ENCODE peak calls at places on chromosomes 12 and 14, in nine cellular contexts. One of them, this sample, is unnamed.

GRCh38 chr12:11959117-11959823 is 111.5 kb upstream of the BCL2L14 start:
- DNase-seq in stimulated activated CD4-positive, alpha-beta T cell treated with anti-CD3 and anti-CD28 coated beads, Interleukin-1b, Interleukin-23, amount 100 ng/mL, for 1 hour: no peak
- DNase-seq in activated CD4-positive, alpha-beta memory T cell treated with anti-CD3 and anti-CD28 coated beads, Interleukin-2, amount 10 ng/mL, durations not matched to agents 7 days and 5 days: peak; percentile 38
- DNase-seq in AG09309: no peak
- DNase-seq in midbrain: no peak
- DNase-seq in Jurkat, Clone E6-1: no peak
- DNase-seq in D341Med: no peak
- DNase-seq in choroid plexus epithelial cell: peak; percentile 54
- DNase-seq in NCI-H510A treated with DMSO at 0.1 percent for 48 hours: no peak
- DNase-seq in this sample: peak; percentile 96

GRCh38 chr12:57477710-57478681 is 1.7 kb downstream of the ARHGAP9 start:
- DNase-seq in stimulated activated CD4-positive, alpha-beta T cell treated with anti-CD3 and anti-CD28 coated beads, Interleukin-1b, Interleukin-23, amount 100 ng/mL, for 1 hour: no peak
- DNase-seq in activated CD4-positive, alpha-beta memory T cell treated with anti-CD3 and anti-CD28 coated beads, Interleukin-2, amount 10 ng/mL, durations not matched to agents 7 days and 5 days: peak; percentile 62
- DNase-seq in AG09309: no peak
- DNase-seq in midbrain: no peak
- DNase-seq in Jurkat, Clone E6-1: peak; percentile 60
- DNase-seq in D341Med: no peak
- DNase-seq in choroid plexus epithelial cell: peak; percentile 31
- DNase-seq in NCI-H510A treated with DMSO at 0.1 percent for 48 hours: no peak
- DNase-seq in this sample: no peak

GRCh38 chr14:48096869-48097268 is 421.5 kb upstream of the MDGA2 start:
- DNase-seq in stimulated activated CD4-positive, alpha-beta T cell treated with anti-CD3 and anti-CD28 coated beads, Interleukin-1b, Interleukin-23, amount 100 ng/mL, for 1 hour: no peak
- DNase-seq in activated CD4-positive, alpha-beta memory T cell treated with anti-CD3 and anti-CD28 coated beads, Interleukin-2, amount 10 ng/mL, durations not matched to agents 7 days and 5 days: no peak
- DNase-seq in AG09309: no peak
- DNase-seq in midbrain: no peak
- DNase-seq in Jurkat, Clone E6-1: no peak
- DNase-seq in D341Med: no peak
- DNase-seq in choroid plexus epithelial cell: no peak
- DNase-seq in NCI-H510A treated with DMSO at 0.1 percent for 48 hours: no peak
- DNase-seq in this sample: no peak

GRCh38 chr14:20247651-20248246 is 8.7 kb downstream of the OR11H4 start:
- DNase-seq in stimulated activated CD4-positive, alpha-beta T cell treated with anti-CD3 and anti-CD28 coated beads, Interleukin-1b, Interleukin-23, amount 100 ng/mL, for 1 hour: no peak
- DNase-seq in activated CD4-positive, alpha-beta memory T cell treated with anti-CD3 and anti-CD28 coated beads, Interleukin-2, amount 10 ng/mL, durations not matched to agents 7 days and 5 days: no peak
- DNase-seq in AG09309: no peak
- DNase-seq in midbrain: no peak
- DNase-seq in Jurkat, Clone E6-1: no peak
- DNase-seq in D341Med: no peak
- DNase-seq in choroid plexus epithelial cell: no peak
- DNase-seq in NCI-H510A treated with DMSO at 0.1 percent for 48 hours: no peak
- DNase-seq in this sample: no peak

GRCh38 chr14:38171197-38171596 is 36.5 kb upstream of the SSTR1 start:
- DNase-seq in stimulated activated CD4-positive, alpha-beta T cell treated with anti-CD3 and anti-CD28 coated beads, Interleukin-1b, Interleukin-23, amount 100 ng/mL, for 1 hour: no peak
- DNase-seq in activated CD4-positive, alpha-beta memory T cell treated with anti-CD3 and anti-CD28 coated beads, Interleukin-2, amount 10 ng/mL, durations not matched to agents 7 days and 5 days: no peak
- DNase-seq in AG09309: peak; percentile 16
- DNase-seq in midbrain: no peak
- DNase-seq in Jurkat, Clone E6-1: no peak
- DNase-seq in D341Med: no peak
- DNase-seq in choroid plexus epithelial cell: no peak
- DNase-seq in NCI-H510A treated with DMSO at 0.1 percent for 48 hours: peak; percentile 14
- DNase-seq in this sample: no peak

GRCh38 chr14:95611293-95611880 is 74.8 kb upstream of the TCL1B start:
- DNase-seq in stimulated activated CD4-positive, alpha-beta T cell treated with anti-CD3 and anti-CD28 coated beads, Interleukin-1b, Interleukin-23, amount 100 ng/mL, for 1 hour: no peak
- DNase-seq in activated CD4-positive, alpha-beta memory T cell treated with anti-CD3 and anti-CD28 coated beads, Interleukin-2, amount 10 ng/mL, durations not matched to agents 7 days and 5 days: no peak
- DNase-seq in AG09309: no peak
- DNase-seq in midbrain: no peak
- DNase-seq in Jurkat, Clone E6-1: no peak
- DNase-seq in D341Med: no peak
- DNase-seq in choroid plexus epithelial cell: no peak
- DNase-seq in NCI-H510A treated with DMSO at 0.1 percent for 48 hours: no peak
- DNase-seq in this sample: no peak

GRCh38 chr14:73717247-73717646 is 3.1 kb upstream of the PNMA1 start:
- DNase-seq in stimulated activated CD4-positive, alpha-beta T cell treated with anti-CD3 and anti-CD28 coated beads, Interleukin-1b, Interleukin-23, amount 100 ng/mL, for 1 hour: no peak
- DNase-seq in activated CD4-positive, alpha-beta memory T cell treated with anti-CD3 and anti-CD28 coated beads, Interleukin-2, amount 10 ng/mL, durations not matched to agents 7 days and 5 days: no peak
- DNase-seq in AG09309: no peak
- DNase-seq in midbrain: no peak
- DNase-seq in Jurkat, Clone E6-1: no peak
- DNase-seq in D341Med: no peak
- DNase-seq in choroid plexus epithelial cell: peak; percentile 54
- DNase-seq in NCI-H510A treated with DMSO at 0.1 percent for 48 hours: no peak
- DNase-seq in this sample: no peak

GRCh38 chr14:35438910-35439713 is 34.6 kb upstream of the NFKBIA start:
- DNase-seq in stimulated activated CD4-positive, alpha-beta T cell treated with anti-CD3 and anti-CD28 coated beads, Interleukin-1b, Interleukin-23, amount 100 ng/mL, for 1 hour: no peak
- DNase-seq in activated CD4-positive, alpha-beta memory T cell treated with anti-CD3 and anti-CD28 coated beads, Interleukin-2, amount 10 ng/mL, durations not matched to agents 7 days and 5 days: no peak
- DNase-seq in AG09309: no peak
- DNase-seq in midbrain: no peak
- DNase-seq in Jurkat, Clone E6-1: peak; percentile 40
- DNase-seq in D341Med: peak; percentile 41
- DNase-seq in choroid plexus epithelial cell: peak; percentile 34
- DNase-seq in NCI-H510A treated with DMSO at 0.1 percent for 48 hours: no peak
- DNase-seq in this sample: no peak

GRCh38 chr14:32939254-32940065 is 781 bp downstream of the NPAS3 start:
- DNase-seq in stimulated activated CD4-positive, alpha-beta T cell treated with anti-CD3 and anti-CD28 coated beads, Interleukin-1b, Interleukin-23, amount 100 ng/mL, for 1 hour: no peak
- DNase-seq in activated CD4-positive, alpha-beta memory T cell treated with anti-CD3 and anti-CD28 coated beads, Interleukin-2, amount 10 ng/mL, durations not matched to agents 7 days and 5 days: no peak
- DNase-seq in AG09309: no peak
- DNase-seq in midbrain: peak; percentile 82
- DNase-seq in Jurkat, Clone E6-1: no peak
- DNase-seq in D341Med: peak; percentile 76
- DNase-seq in choroid plexus epithelial cell: peak; percentile 79
- DNase-seq in NCI-H510A treated with DMSO at 0.1 percent for 48 hours: peak; percentile 70
- DNase-seq in this sample: peak; percentile 37

GRCh38 chr14:54200726-54201125 is 196.1 kb upstream of the CDKN3 start:
- DNase-seq in stimulated activated CD4-positive, alpha-beta T cell treated with anti-CD3 and anti-CD28 coated beads, Interleukin-1b, Interleukin-23, amount 100 ng/mL, for 1 hour: no peak
- DNase-seq in activated CD4-positive, alpha-beta memory T cell treated with anti-CD3 and anti-CD28 coated beads, Interleukin-2, amount 10 ng/mL, durations not matched to agents 7 days and 5 days: no peak
- DNase-seq in AG09309: peak; percentile 76
- DNase-seq in midbrain: no peak
- DNase-seq in Jurkat, Clone E6-1: no peak
- DNase-seq in D341Med: no peak
- DNase-seq in choroid plexus epithelial cell: peak; percentile 37
- DNase-seq in NCI-H510A treated with DMSO at 0.1 percent for 48 hours: no peak
- DNase-seq in this sample: no peak

GRCh38 chr14:91751719-91752118 is 19.8 kb upstream of the CATSPERB start:
- DNase-seq in stimulated activated CD4-positive, alpha-beta T cell treated with anti-CD3 and anti-CD28 coated beads, Interleukin-1b, Interleukin-23, amount 100 ng/mL, for 1 hour: no peak
- DNase-seq in activated CD4-positive, alpha-beta memory T cell treated with anti-CD3 and anti-CD28 coated beads, Interleukin-2, amount 10 ng/mL, durations not matched to agents 7 days and 5 days: no peak
- DNase-seq in AG09309: no peak
- DNase-seq in midbrain: no peak
- DNase-seq in Jurkat, Clone E6-1: no peak
- DNase-seq in D341Med: no peak
- DNase-seq in choroid plexus epithelial cell: no peak
- DNase-seq in NCI-H510A treated with DMSO at 0.1 percent for 48 hours: no peak
- DNase-seq in this sample: no peak

GRCh38 chr12:105474672-105475071 is 144.2 kb downstream of the C12orf75 start:
- DNase-seq in stimulated activated CD4-positive, alpha-beta T cell treated with anti-CD3 and anti-CD28 coated beads, Interleukin-1b, Interleukin-23, amount 100 ng/mL, for 1 hour: no peak
- DNase-seq in activated CD4-positive, alpha-beta memory T cell treated with anti-CD3 and anti-CD28 coated beads, Interleukin-2, amount 10 ng/mL, durations not matched to agents 7 days and 5 days: no peak
- DNase-seq in AG09309: no peak
- DNase-seq in midbrain: no peak
- DNase-seq in Jurkat, Clone E6-1: no peak
- DNase-seq in D341Med: no peak
- DNase-seq in choroid plexus epithelial cell: no peak
- DNase-seq in NCI-H510A treated with DMSO at 0.1 percent for 48 hours: no peak
- DNase-seq in this sample: no peak

GRCh38 chr14:67270354-67270753 is 29.1 kb downstream of the PALS1 start:
- DNase-seq in stimulated activated CD4-positive, alpha-beta T cell treated with anti-CD3 and anti-CD28 coated beads, Interleukin-1b, Interleukin-23, amount 100 ng/mL, for 1 hour: no peak
- DNase-seq in activated CD4-positive, alpha-beta memory T cell treated with anti-CD3 and anti-CD28 coated beads, Interleukin-2, amount 10 ng/mL, durations not matched to agents 7 days and 5 days: no peak
- DNase-seq in AG09309: no peak
- DNase-seq in midbrain: peak; percentile 54
- DNase-seq in Jurkat, Clone E6-1: no peak
- DNase-seq in D341Med: no peak
- DNase-seq in choroid plexus epithelial cell: peak; percentile 26
- DNase-seq in NCI-H510A treated with DMSO at 0.1 percent for 48 hours: no peak
- DNase-seq in this sample: no peak

GRCh38 chr14:93911975-93912374 is 15.2 kb upstream of the FAM181A start:
- DNase-seq in stimulated activated CD4-positive, alpha-beta T cell treated with anti-CD3 and anti-CD28 coated beads, Interleukin-1b, Interleukin-23, amount 100 ng/mL, for 1 hour: no peak
- DNase-seq in activated CD4-positive, alpha-beta memory T cell treated with anti-CD3 and anti-CD28 coated beads, Interleukin-2, amount 10 ng/mL, durations not matched to agents 7 days and 5 days: no peak
- DNase-seq in AG09309: no peak
- DNase-seq in midbrain: no peak
- DNase-seq in Jurkat, Clone E6-1: no peak
- DNase-seq in D341Med: no peak
- DNase-seq in choroid plexus epithelial cell: no peak
- DNase-seq in NCI-H510A treated with DMSO at 0.1 percent for 48 hours: no peak
- DNase-seq in this sample: no peak

GRCh38 chr14:98297567-98297966 is 974.4 kb downstream of the BCL11B start:
- DNase-seq in stimulated activated CD4-positive, alpha-beta T cell treated with anti-CD3 and anti-CD28 coated beads, Interleukin-1b, Interleukin-23, amount 100 ng/mL, for 1 hour: no peak
- DNase-seq in activated CD4-positive, alpha-beta memory T cell treated with anti-CD3 and anti-CD28 coated beads, Interleukin-2, amount 10 ng/mL, durations not matched to agents 7 days and 5 days: no peak
- DNase-seq in AG09309: no peak
- DNase-seq in midbrain: no peak
- DNase-seq in Jurkat, Clone E6-1: no peak
- DNase-seq in D341Med: no peak
- DNase-seq in choroid plexus epithelial cell: no peak
- DNase-seq in NCI-H510A treated with DMSO at 0.1 percent for 48 hours: no peak
- DNase-seq in this sample: no peak

GRCh38 chr12:55044135-55044534 is 24.4 kb downstream of the NEUROD4 start:
- DNase-seq in stimulated activated CD4-positive, alpha-beta T cell treated with anti-CD3 and anti-CD28 coated beads, Interleukin-1b, Interleukin-23, amount 100 ng/mL, for 1 hour: no peak
- DNase-seq in activated CD4-positive, alpha-beta memory T cell treated with anti-CD3 and anti-CD28 coated beads, Interleukin-2, amount 10 ng/mL, durations not matched to agents 7 days and 5 days: no peak
- DNase-seq in AG09309: no peak
- DNase-seq in midbrain: no peak
- DNase-seq in Jurkat, Clone E6-1: no peak
- DNase-seq in D341Med: no peak
- DNase-seq in choroid plexus epithelial cell: no peak
- DNase-seq in NCI-H510A treated with DMSO at 0.1 percent for 48 hours: no peak
- DNase-seq in this sample: no peak

GRCh38 chr12:25084816-25085215 is 110.1 kb downstream of the DNAI7 start:
- DNase-seq in stimulated activated CD4-positive, alpha-beta T cell treated with anti-CD3 and anti-CD28 coated beads, Interleukin-1b, Interleukin-23, amount 100 ng/mL, for 1 hour: no peak
- DNase-seq in activated CD4-positive, alpha-beta memory T cell treated with anti-CD3 and anti-CD28 coated beads, Interleukin-2, amount 10 ng/mL, durations not matched to agents 7 days and 5 days: no peak
- DNase-seq in AG09309: no peak
- DNase-seq in midbrain: no peak
- DNase-seq in Jurkat, Clone E6-1: no peak
- DNase-seq in D341Med: no peak
- DNase-seq in choroid plexus epithelial cell: no peak
- DNase-seq in NCI-H510A treated with DMSO at 0.1 percent for 48 hours: no peak
- DNase-seq in this sample: no peak

GRCh38 chr14:56002316-56002715 is 115.9 kb upstream of the PELI2 start:
- DNase-seq in stimulated activated CD4-positive, alpha-beta T cell treated with anti-CD3 and anti-CD28 coated beads, Interleukin-1b, Interleukin-23, amount 100 ng/mL, for 1 hour: no peak
- DNase-seq in activated CD4-positive, alpha-beta memory T cell treated with anti-CD3 and anti-CD28 coated beads, Interleukin-2, amount 10 ng/mL, durations not matched to agents 7 days and 5 days: no peak
- DNase-seq in AG09309: peak; percentile 61
- DNase-seq in midbrain: no peak
- DNase-seq in Jurkat, Clone E6-1: no peak
- DNase-seq in D341Med: no peak
- DNase-seq in choroid plexus epithelial cell: peak; percentile 18
- DNase-seq in NCI-H510A treated with DMSO at 0.1 percent for 48 hours: no peak
- DNase-seq in this sample: peak; percentile 31

GRCh38 chr12:7142057-7142644 is 12.0 kb downstream of the CLSTN3 start:
- DNase-seq in stimulated activated CD4-positive, alpha-beta T cell treated with anti-CD3 and anti-CD28 coated beads, Interleukin-1b, Interleukin-23, amount 100 ng/mL, for 1 hour: no peak
- DNase-seq in activated CD4-positive, alpha-beta memory T cell treated with anti-CD3 and anti-CD28 coated beads, Interleukin-2, amount 10 ng/mL, durations not matched to agents 7 days and 5 days: peak; percentile 63
- DNase-seq in AG09309: no peak
- DNase-seq in midbrain: no peak
- DNase-seq in Jurkat, Clone E6-1: peak; percentile 49
- DNase-seq in D341Med: peak; percentile 83
- DNase-seq in choroid plexus epithelial cell: peak; percentile 70
- DNase-seq in NCI-H510A treated with DMSO at 0.1 percent for 48 hours: peak; percentile 24
- DNase-seq in this sample: peak; percentile 14

GRCh38 chr12:44842669-44843068 is 33.4 kb downstream of the NELL2 start:
- DNase-seq in stimulated activated CD4-positive, alpha-beta T cell treated with anti-CD3 and anti-CD28 coated beads, Interleukin-1b, Interleukin-23, amount 100 ng/mL, for 1 hour: no peak
- DNase-seq in activated CD4-positive, alpha-beta memory T cell treated with anti-CD3 and anti-CD28 coated beads, Interleukin-2, amount 10 ng/mL, durations not matched to agents 7 days and 5 days: no peak
- DNase-seq in AG09309: no peak
- DNase-seq in midbrain: no peak
- DNase-seq in Jurkat, Clone E6-1: no peak
- DNase-seq in D341Med: no peak
- DNase-seq in choroid plexus epithelial cell: no peak
- DNase-seq in NCI-H510A treated with DMSO at 0.1 percent for 48 hours: no peak
- DNase-seq in this sample: no peak

GRCh38 chr12:99529966-99530365 is 117.6 kb upstream of the GARIN6 start:
- DNase-seq in stimulated activated CD4-positive, alpha-beta T cell treated with anti-CD3 and anti-CD28 coated beads, Interleukin-1b, Interleukin-23, amount 100 ng/mL, for 1 hour: no peak
- DNase-seq in activated CD4-positive, alpha-beta memory T cell treated with anti-CD3 and anti-CD28 coated beads, Interleukin-2, amount 10 ng/mL, durations not matched to agents 7 days and 5 days: no peak
- DNase-seq in AG09309: peak; percentile 13
- DNase-seq in midbrain: no peak
- DNase-seq in Jurkat, Clone E6-1: no peak
- DNase-seq in D341Med: no peak
- DNase-seq in choroid plexus epithelial cell: no peak
- DNase-seq in NCI-H510A treated with DMSO at 0.1 percent for 48 hours: no peak
- DNase-seq in this sample: no peak

GRCh38 chr14:69039287-69039628 is 60.2 kb upstream of the ACTN1 start:
- DNase-seq in stimulated activated CD4-positive, alpha-beta T cell treated with anti-CD3 and anti-CD28 coated beads, Interleukin-1b, Interleukin-23, amount 100 ng/mL, for 1 hour: no peak
- DNase-seq in activated CD4-positive, alpha-beta memory T cell treated with anti-CD3 and anti-CD28 coated beads, Interleukin-2, amount 10 ng/mL, durations not matched to agents 7 days and 5 days: no peak
- DNase-seq in AG09309: no peak
- DNase-seq in midbrain: no peak
- DNase-seq in Jurkat, Clone E6-1: no peak
- DNase-seq in D341Med: no peak
- DNase-seq in choroid plexus epithelial cell: peak; percentile 64
- DNase-seq in NCI-H510A treated with DMSO at 0.1 percent for 48 hours: no peak
- DNase-seq in this sample: peak; percentile 62

GRCh38 chr12:46300906-46301305 is 32.1 kb upstream of the SLC38A1 start:
- DNase-seq in stimulated activated CD4-positive, alpha-beta T cell treated with anti-CD3 and anti-CD28 coated beads, Interleukin-1b, Interleukin-23, amount 100 ng/mL, for 1 hour: no peak
- DNase-seq in activated CD4-positive, alpha-beta memory T cell treated with anti-CD3 and anti-CD28 coated beads, Interleukin-2, amount 10 ng/mL, durations not matched to agents 7 days and 5 days: no peak
- DNase-seq in AG09309: no peak
- DNase-seq in midbrain: no peak
- DNase-seq in Jurkat, Clone E6-1: no peak
- DNase-seq in D341Med: no peak
- DNase-seq in choroid plexus epithelial cell: peak; percentile 48
- DNase-seq in NCI-H510A treated with DMSO at 0.1 percent for 48 hours: peak; percentile 71
- DNase-seq in this sample: no peak

GRCh38 chr14:50822501-50823042 is 8.4 kb downstream of the NIN start:
- DNase-seq in stimulated activated CD4-positive, alpha-beta T cell treated with anti-CD3 and anti-CD28 coated beads, Interleukin-1b, Interleukin-23, amount 100 ng/mL, for 1 hour: no peak
- DNase-seq in activated CD4-positive, alpha-beta memory T cell treated with anti-CD3 and anti-CD28 coated beads, Interleukin-2, amount 10 ng/mL, durations not matched to agents 7 days and 5 days: no peak
- DNase-seq in AG09309: no peak
- DNase-seq in midbrain: no peak
- DNase-seq in Jurkat, Clone E6-1: no peak
- DNase-seq in D341Med: no peak
- DNase-seq in choroid plexus epithelial cell: no peak
- DNase-seq in NCI-H510A treated with DMSO at 0.1 percent for 48 hours: no peak
- DNase-seq in this sample: no peak

GRCh38 chr12:91951571-91951970 is 194.1 kb downstream of the BTG1 start:
- DNase-seq in stimulated activated CD4-positive, alpha-beta T cell treated with anti-CD3 and anti-CD28 coated beads, Interleukin-1b, Interleukin-23, amount 100 ng/mL, for 1 hour: no peak
- DNase-seq in activated CD4-positive, alpha-beta memory T cell treated with anti-CD3 and anti-CD28 coated beads, Interleukin-2, amount 10 ng/mL, durations not matched to agents 7 days and 5 days: no peak
- DNase-seq in AG09309: no peak
- DNase-seq in midbrain: no peak
- DNase-seq in Jurkat, Clone E6-1: no peak
- DNase-seq in D341Med: no peak
- DNase-seq in choroid plexus epithelial cell: no peak
- DNase-seq in NCI-H510A treated with DMSO at 0.1 percent for 48 hours: no peak
- DNase-seq in this sample: no peak

GRCh38 chr12:113061061-113061694 is 4.6 kb downstream of the DTX1 start:
- DNase-seq in stimulated activated CD4-positive, alpha-beta T cell treated with anti-CD3 and anti-CD28 coated beads, Interleukin-1b, Interleukin-23, amount 100 ng/mL, for 1 hour: no peak
- DNase-seq in activated CD4-positive, alpha-beta memory T cell treated with anti-CD3 and anti-CD28 coated beads, Interleukin-2, amount 10 ng/mL, durations not matched to agents 7 days and 5 days: no peak
- DNase-seq in AG09309: no peak
- DNase-seq in midbrain: no peak
- DNase-seq in Jurkat, Clone E6-1: no peak
- DNase-seq in D341Med: no peak
- DNase-seq in choroid plexus epithelial cell: no peak
- DNase-seq in NCI-H510A treated with DMSO at 0.1 percent for 48 hours: no peak
- DNase-seq in this sample: no peak

GRCh38 chr12:50764861-50765324 is 992 bp downstream of the ATF1 start:
- DNase-seq in stimulated activated CD4-positive, alpha-beta T cell treated with anti-CD3 and anti-CD28 coated beads, Interleukin-1b, Interleukin-23, amount 100 ng/mL, for 1 hour: no peak
- DNase-seq in activated CD4-positive, alpha-beta memory T cell treated with anti-CD3 and anti-CD28 coated beads, Interleukin-2, amount 10 ng/mL, durations not matched to agents 7 days and 5 days: peak; percentile 46
- DNase-seq in AG09309: no peak
- DNase-seq in midbrain: peak; percentile 59
- DNase-seq in Jurkat, Clone E6-1: peak; percentile 62
- DNase-seq in D341Med: no peak
- DNase-seq in choroid plexus epithelial cell: peak; percentile 68
- DNase-seq in NCI-H510A treated with DMSO at 0.1 percent for 48 hours: no peak
- DNase-seq in this sample: peak; percentile 48

GRCh38 chr12:50728417-50728816 is 35.5 kb upstream of the ATF1 start:
- DNase-seq in stimulated activated CD4-positive, alpha-beta T cell treated with anti-CD3 and anti-CD28 coated beads, Interleukin-1b, Interleukin-23, amount 100 ng/mL, for 1 hour: no peak
- DNase-seq in activated CD4-positive, alpha-beta memory T cell treated with anti-CD3 and anti-CD28 coated beads, Interleukin-2, amount 10 ng/mL, durations not matched to agents 7 days and 5 days: no peak
- DNase-seq in AG09309: no peak
- DNase-seq in midbrain: no peak
- DNase-seq in Jurkat, Clone E6-1: no peak
- DNase-seq in D341Med: no peak
- DNase-seq in choroid plexus epithelial cell: no peak
- DNase-seq in NCI-H510A treated with DMSO at 0.1 percent for 48 hours: no peak
- DNase-seq in this sample: no peak

GRCh38 chr14:91405241-91405721 is 12.3 kb downstream of the CCDC88C start:
- DNase-seq in stimulated activated CD4-positive, alpha-beta T cell treated with anti-CD3 and anti-CD28 coated beads, Interleukin-1b, Interleukin-23, amount 100 ng/mL, for 1 hour: no peak
- DNase-seq in activated CD4-positive, alpha-beta memory T cell treated with anti-CD3 and anti-CD28 coated beads, Interleukin-2, amount 10 ng/mL, durations not matched to agents 7 days and 5 days: peak; percentile 50
- DNase-seq in AG09309: no peak
- DNase-seq in midbrain: no peak
- DNase-seq in Jurkat, Clone E6-1: peak; percentile 69
- DNase-seq in D341Med: no peak
- DNase-seq in choroid plexus epithelial cell: no peak
- DNase-seq in NCI-H510A treated with DMSO at 0.1 percent for 48 hours: no peak
- DNase-seq in this sample: no peak

GRCh38 chr12:58919271-58920101 is 818 bp downstream of the LRIG3 start:
- DNase-seq in stimulated activated CD4-positive, alpha-beta T cell treated with anti-CD3 and anti-CD28 coated beads, Interleukin-1b, Interleukin-23, amount 100 ng/mL, for 1 hour: no peak
- DNase-seq in activated CD4-positive, alpha-beta memory T cell treated with anti-CD3 and anti-CD28 coated beads, Interleukin-2, amount 10 ng/mL, durations not matched to agents 7 days and 5 days: no peak
- DNase-seq in AG09309: no peak
- DNase-seq in midbrain: peak; percentile 50
- DNase-seq in Jurkat, Clone E6-1: no peak
- DNase-seq in D341Med: peak; percentile 33
- DNase-seq in choroid plexus epithelial cell: peak; percentile 71
- DNase-seq in NCI-H510A treated with DMSO at 0.1 percent for 48 hours: peak; percentile 79
- DNase-seq in this sample: peak; percentile 68

GRCh38 chr12:48824112-48824511 is 5.8 kb downstream of the CACNB3 start:
- DNase-seq in stimulated activated CD4-positive, alpha-beta T cell treated with anti-CD3 and anti-CD28 coated beads, Interleukin-1b, Interleukin-23, amount 100 ng/mL, for 1 hour: no peak
- DNase-seq in activated CD4-positive, alpha-beta memory T cell treated with anti-CD3 and anti-CD28 coated beads, Interleukin-2, amount 10 ng/mL, durations not matched to agents 7 days and 5 days: peak; percentile 62
- DNase-seq in AG09309: no peak
- DNase-seq in midbrain: no peak
- DNase-seq in Jurkat, Clone E6-1: no peak
- DNase-seq in D341Med: no peak
- DNase-seq in choroid plexus epithelial cell: no peak
- DNase-seq in NCI-H510A treated with DMSO at 0.1 percent for 48 hours: peak; percentile 95
- DNase-seq in this sample: no peak

This sample was measured in SJSA1.